ENCODE peak calls at places on chromosomes 6 and 20, in nine cellular contexts. R is MM.1S; B is GM23338; D is left lung; N is CD8-positive, alpha-beta T cell; T is cardiac muscle cell; F is IMR-90; G is stomach; H is PC-3. I is an unnamed sample. For H3K4me1, the result is how much of the 10 kb centered on the place peaks cover.

GRCh38 chr20:40781979-40782378 is 92.9 kb upstream of the MAFB start:
- DNase-seq in T (no peak), B (peak), G (no peak), H (no peak), N (no peak), F (no peak), R (no peak), D (peak), I (no peak)

GRCh38 chr6:124974770-124975377 is 12.6 kb downstream of the RNF217 start:
- DNase-seq in N (no peak), H (peak), T (no peak), B (no peak), G (no peak), D (no peak), R (no peak), F (no peak), I (no peak)

GRCh38 chr20:57666106-57666833 is 43.5 kb downstream of the PMEPA1 start:
- DNase-seq in N (no peak), H (no peak), G (no peak), B (no peak), D (peak), T (no peak), F (no peak), R (no peak), I (peak)

GRCh38 chr6:3293271-3294155 is 34.8 kb downstream of the PSMG4 start:
- DNase-seq in N (no peak), R (no peak), H (no peak), B (no peak), T (no peak), G (no peak), D (no peak), F (no peak), I (no peak)

GRCh38 chr6:106146852-106147351 is 60.8 kb downstream of the PRDM1 start:
- DNase-seq in T (no peak), G (no peak), R (peak), H (peak), N (no peak), D (no peak), B (no peak), F (peak), I (no peak)

GRCh38 chr6:35972471-35972985 is 51.6 kb upstream of the SRPK1 start:
- DNase-seq in G (no peak), N (no peak), R (no peak), T (no peak), H (no peak), B (peak), D (no peak), F (no peak), I (no peak)

GRCh38 chr6:75205776-75206334 is at the start of gene COL12A1:
- DNase-seq in B (peak), F (peak), D (peak), N (no peak), T (peak), H (peak), G (peak), R (no peak), I (no peak)

GRCh38 chr6:52544325-52545022 is 32.4 kb downstream of the TRAM2 start:
- DNase-seq in H (peak), R (no peak), F (peak), G (no peak), B (no peak), N (no peak), D (no peak), T (no peak), I (no peak)

GRCh38 chr6:11428351-11428750 is 109.2 kb upstream of the TMEM170B start:
- DNase-seq in B (no peak), H (no peak), D (no peak), N (no peak), R (no peak), T (no peak), G (no peak), F (no peak), I (no peak)

GRCh38 chr6:85390105-85390728 is 59.7 kb upstream of the NT5E start:
- DNase-seq in F (peak), B (no peak), D (no peak), T (no peak), H (no peak), G (no peak), R (no peak), N (no peak), I (no peak)

GRCh38 chr6:165181951-165182414 is 127.4 kb downstream of the C6orf118 start:
- DNase-seq in D (no peak), B (peak), H (peak), T (peak), F (no peak), G (no peak), R (no peak), N (no peak), I (no peak)
- H3K4me1 ChIP-seq in D (under half), B (under half), H (under half), T (under half), F (under half), G (under half), R (under half), N (under half), I (under half)

DNA sequence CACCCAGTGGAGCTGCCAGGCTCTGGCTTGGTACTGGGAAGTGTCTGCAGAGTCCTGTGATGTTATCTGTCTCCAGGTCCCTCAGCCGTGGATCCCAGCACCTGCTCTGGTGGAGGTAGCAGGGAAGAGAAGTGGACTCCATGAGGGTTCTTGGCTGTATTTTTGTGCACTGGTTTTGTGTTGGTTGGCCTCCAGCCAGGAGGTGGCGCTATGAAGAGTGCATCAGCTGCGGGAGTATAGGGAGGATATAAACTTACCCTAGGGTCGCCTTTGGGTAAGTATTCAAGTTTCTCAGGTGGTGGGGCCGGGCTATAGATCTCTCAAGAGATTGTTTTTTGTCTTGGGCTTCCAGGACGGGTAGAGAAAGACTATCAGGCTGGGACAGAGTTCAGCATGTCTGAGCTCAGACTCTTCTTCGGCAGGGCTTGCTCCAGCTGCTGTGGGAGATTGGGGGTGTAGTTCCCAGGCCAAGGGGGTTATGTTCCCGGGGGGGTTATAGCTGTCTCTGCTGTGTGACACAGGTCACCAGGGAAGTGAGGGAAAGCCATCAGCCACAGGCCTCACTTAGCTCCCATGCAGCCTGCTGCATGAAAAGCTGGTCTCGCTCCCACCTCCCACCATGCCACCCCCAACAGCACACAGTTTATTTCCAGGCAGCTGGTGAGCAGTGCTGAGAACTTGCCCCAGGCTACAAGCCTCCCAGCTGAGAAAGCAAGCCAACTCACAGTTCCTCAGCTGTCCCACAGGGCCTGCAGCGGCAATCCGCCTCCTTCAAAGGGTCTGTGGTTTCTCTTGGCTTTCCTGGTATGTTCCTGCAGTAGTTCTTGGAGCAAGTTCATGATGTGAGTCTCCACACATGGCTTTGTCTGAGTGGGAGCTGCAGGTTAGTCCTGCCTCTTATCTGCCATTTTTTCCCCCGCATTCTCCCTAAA is 115.7 kb downstream of the AIG1 start:
- DNase-seq in F (peak), D (peak), H (peak), R (no peak), G (no peak), N (no peak), T (peak), B (peak), I (no peak)
- TF ChIP-seq CTCF in F (no peak), D (no peak), H (peak), R (no peak), G (no peak), N (no peak), T (peak), B (peak), I (no peak)

GRCh38 chr20:38065764-38066375 is 32.3 kb downstream of the RPRD1B start:
- DNase-seq in D (no peak), F (no peak), N (no peak), G (no peak), B (no peak), H (no peak), R (no peak), T (no peak), I (peak)
- H3K27ac ChIP-seq in D (no peak), F (no peak), N (no peak), G (no peak), B (no peak), H (no peak), R (no peak), T (peak), I (peak)

GRCh38 chr6:158850807-158851115 is 31.6 kb upstream of the EZR start:
- DNase-seq in G (no peak), R (no peak), H (peak), T (peak), B (no peak), F (peak), D (no peak), N (no peak), I (no peak)

GRCh38 chr6:158853072-158853871 is 34.1 kb upstream of the EZR start:
- DNase-seq in D (peak), F (peak), H (peak), B (peak), R (peak), T (peak), N (peak), G (peak), I (no peak)

GRCh38 chr6:158853872-158854213 is 34.7 kb upstream of the EZR start:
- DNase-seq in F (no peak), G (no peak), R (no peak), N (no peak), B (peak), D (no peak), T (no peak), H (no peak), I (no peak)

GRCh38 chr6:158854214-158855101 is 35.3 kb upstream of the EZR start:
- DNase-seq in D (no peak), N (peak), H (peak), B (peak), R (no peak), F (peak), G (no peak), T (peak), I (no peak)

GRCh38 chr6:158852312-158853071 is 33.3 kb upstream of the EZR start:
- DNase-seq in G (no peak), N (peak), F (no peak), H (no peak), R (no peak), B (no peak), D (no peak), T (no peak), I (no peak)
- H3K4me1 ChIP-seq in G (under half), N (half or more), F (under half), H (half or more), R (under half), B (under half), D (under half), T (under half), I (under half)

GRCh38 chr6:42979523-42980177 is 669 bp upstream of the PEX6 start:
- DNase-seq in D (peak), F (peak), T (no peak), G (no peak), B (no peak), H (peak), N (no peak), R (peak), I (no peak)
- TF ChIP-seq CTCF in D (no peak), F (no peak), T (no peak), G (no peak), B (no peak), H (no peak), N (no peak), R (no peak), I (no peak)

GRCh38 chr6:43120101-43120730 is 44.1 kb downstream of the PTK7 start:
- DNase-seq in R (no peak), D (no peak), F (no peak), G (no peak), H (no peak), N (no peak), B (no peak), T (no peak), I (no peak)

GRCh38 chr6:43119456-43119855 is 43.3 kb downstream of the PTK7 start:
- DNase-seq in T (peak), G (no peak), F (no peak), R (no peak), B (no peak), D (no peak), H (no peak), N (no peak), I (no peak)

GRCh38 chr6:43123691-43124314 is 47.3 kb upstream of the SRF start:
- DNase-seq in N (no peak), G (no peak), T (no peak), B (peak), D (no peak), R (no peak), H (no peak), F (no peak), I (no peak)

GRCh38 chr6:43122146-43122545 is 46.0 kb downstream of the PTK7 start:
- DNase-seq in G (no peak), T (no peak), R (no peak), B (no peak), H (no peak), F (no peak), D (no peak), N (no peak), I (no peak)

DNA sequence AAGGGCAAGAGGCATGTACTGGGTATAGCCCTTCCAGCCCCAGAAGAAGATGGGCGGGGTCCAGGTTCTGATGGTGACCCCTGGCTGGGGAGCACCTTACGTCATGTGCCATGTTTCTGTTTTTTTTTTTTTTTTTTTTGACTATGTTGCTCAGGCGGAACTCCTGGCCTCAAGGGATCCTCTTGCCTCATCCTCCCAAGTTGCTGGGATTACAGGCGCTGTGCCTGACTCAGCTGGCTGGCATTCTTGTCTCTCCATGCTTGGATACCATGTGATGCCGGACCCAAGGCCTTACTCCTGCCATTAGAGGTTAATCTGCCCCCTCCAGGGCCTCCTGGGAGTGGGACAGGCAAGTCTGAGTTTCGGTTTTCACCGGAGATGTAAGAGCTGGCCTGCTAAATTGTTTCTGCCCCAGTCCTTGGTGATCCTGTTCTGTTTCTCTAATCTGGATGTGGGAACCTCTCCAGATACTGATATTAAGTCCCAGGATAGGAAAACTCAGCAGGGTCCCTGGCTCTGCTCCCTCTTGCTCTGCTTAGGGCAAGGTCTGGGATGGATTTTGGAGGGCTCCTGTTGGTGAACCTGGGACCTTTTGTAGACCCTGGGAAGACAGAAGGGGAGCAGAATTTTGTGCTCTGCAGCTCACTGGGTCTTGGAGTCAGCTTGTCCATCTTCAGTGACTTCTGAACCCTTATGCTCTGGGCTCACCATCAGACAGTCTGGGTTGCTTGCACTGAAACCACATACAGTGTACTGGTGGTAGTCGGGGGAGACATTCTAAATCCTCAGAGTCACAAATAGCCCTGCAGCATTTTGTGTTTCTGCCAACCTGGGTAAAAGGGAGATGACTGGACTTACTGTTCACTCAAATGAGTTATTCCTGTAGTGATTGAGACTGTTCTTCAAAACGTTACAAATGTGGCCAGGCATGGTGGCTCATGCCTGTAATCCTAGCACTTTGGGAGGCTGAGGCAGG is 45.1 kb downstream of the PTK7 start:
- DNase-seq in D (no peak), B (no peak), N (no peak), F (peak), T (peak), G (no peak), R (no peak), H (peak), I (no peak)
- H3K27ac ChIP-seq in D (peak), B (peak), N (no peak), F (peak), T (peak), G (peak), R (no peak), H (peak), I (no peak)

GRCh38 chr20:61798632-61799031 is 267.0 kb downstream of the TAF4 start:
- DNase-seq in T (no peak), H (no peak), N (no peak), D (no peak), G (no peak), B (no peak), F (no peak), R (no peak), I (peak)
- H3K4me1 ChIP-seq in T (under half), H (under half), N (under half), D (under half), G (under half), B (under half), F (under half), R (under half), I (under half)

DNA sequence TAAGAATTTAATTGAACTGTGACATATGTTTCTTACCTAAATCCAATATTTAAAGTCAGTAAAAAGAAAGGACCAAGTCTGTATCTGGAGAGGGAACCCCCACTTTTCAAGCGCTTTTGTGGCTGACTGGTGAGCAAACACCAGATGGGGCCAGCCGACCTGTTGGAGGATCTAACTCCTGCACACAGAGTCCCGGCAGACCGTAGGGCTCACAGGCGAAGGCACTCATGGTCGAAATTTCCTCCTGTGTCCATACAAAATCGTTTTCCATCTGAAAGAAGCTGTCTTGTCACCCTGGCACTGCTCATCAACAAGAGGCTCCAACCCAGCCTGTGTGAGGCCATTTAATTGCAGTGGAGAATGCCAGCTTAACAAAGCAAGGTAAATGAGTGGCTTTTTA is 94.0 kb downstream of the SCML4 start:
- DNase-seq in T (no peak), F (no peak), B (peak), H (no peak), N (peak), D (no peak), R (no peak), G (no peak), I (no peak)
- TF ChIP-seq CTCF in T (no peak), F (no peak), B (peak), H (no peak), N (peak), D (no peak), R (no peak), G (no peak), I (no peak)

GRCh38 chr6:131978522-131978921 is 27.4 kb upstream of the CCN2 start:
- DNase-seq in B (no peak), T (no peak), D (no peak), H (no peak), G (no peak), R (no peak), N (no peak), F (no peak), I (no peak)
- H3K27ac ChIP-seq in B (no peak), T (no peak), D (no peak), H (no peak), G (no peak), R (no peak), N (no peak), F (peak), I (peak)

GRCh38 chr6:135270676-135271536 is 89.8 kb downstream of the MYB start:
- DNase-seq in D (peak), G (peak), F (no peak), N (no peak), B (peak), R (no peak), T (no peak), H (peak), I (peak)
- H3K4me1 ChIP-seq in D (under half), G (under half), F (under half), N (under half), B (under half), R (under half), T (under half), H (under half), I (under half)